ENCODE peak calls at places on chromosome 10, in nine cellular contexts. D is AG09309, W is fibroblast of pulmonary artery, M is WERI-Rb-1, G is AG04449, X is fibroblast of the aortic adventitia, N is upper lobe of right lung, L is tibial nerve, A is transverse colon. P is an unnamed sample.

GRCh38 chr10:24930427-24930826 is 22.0 kb downstream of the PRTFDC1 start:
- DNase-seq in A (no peak), M (no peak), L (no peak), G (no peak), W (no peak), N (no peak), X (no peak), D (no peak), P (no peak)

GRCh38 chr10:36116751-36117150 is 474.7 kb upstream of the FZD8 start:
- DNase-seq in M (no peak), L (no peak), D (no peak), N (no peak), W (no peak), G (no peak), A (no peak), X (no peak), P (no peak)

GRCh38 chr10:132240156-132240555 is 53.4 kb downstream of the DPYSL4 start:
- DNase-seq in G (no peak), X (no peak), A (no peak), D (no peak), N (no peak), W (no peak), M (no peak), L (no peak), P (no peak)

GRCh38 chr10:44930904-44931620 is 19.9 kb downstream of the TMEM72 start:
- DNase-seq in M (no peak), L (no peak), A (no peak), G (no peak), W (no peak), N (no peak), X (no peak), D (no peak), P (no peak)

GRCh38 chr10:96339956-96340904 is 18.6 kb downstream of the OPALIN start:
- DNase-seq in D (peak), X (peak), M (peak), L (no peak), G (peak), A (peak), W (peak), N (no peak), P (peak)

GRCh38 chr10:106980711-106981460 is 183.6 kb downstream of the SORCS1 start:
- DNase-seq in M (no peak), G (no peak), L (no peak), X (no peak), A (no peak), N (no peak), D (no peak), W (no peak), P (no peak)

GRCh38 chr10:131676046-131676445 is 224.8 kb upstream of the PPP2R2D start:
- DNase-seq in D (no peak), N (peak), M (no peak), A (no peak), W (no peak), L (no peak), X (no peak), G (no peak), P (no peak)

GRCh38 chr10:71250405-71250804 is 38.0 kb downstream of the UNC5B start:
- DNase-seq in W (no peak), G (no peak), L (no peak), A (no peak), M (no peak), X (no peak), N (no peak), D (no peak), P (no peak)

GRCh38 chr10:79418274-79418673 is 27.1 kb downstream of the ZCCHC24 start:
- DNase-seq in G (no peak), A (no peak), M (no peak), W (no peak), X (no peak), N (no peak), L (no peak), D (no peak), P (no peak)

GRCh38 chr10:81820418-81820817 is 54.6 kb upstream of the NRG3 start:
- DNase-seq in X (no peak), D (no peak), N (no peak), A (no peak), M (no peak), G (no peak), L (no peak), W (peak), P (peak)

GRCh38 chr10:62996925-62997324 is 136.2 kb upstream of the NRBF2 start:
- DNase-seq in M (no peak), D (no peak), A (no peak), W (no peak), L (no peak), X (no peak), G (no peak), N (no peak), P (no peak)

GRCh38 chr10:49387029-49387428 is 8.9 kb downstream of the DRGX start:
- DNase-seq in G (peak), D (peak), A (no peak), X (peak), W (peak), M (no peak), L (no peak), N (no peak), P (peak)

GRCh38 chr10:75402486-75403143 is 1.1 kb upstream of the ZNF503 start:
- DNase-seq in X (peak), D (no peak), N (peak), L (peak), G (no peak), A (peak), M (peak), W (no peak), P (no peak)

GRCh38 chr10:102121739-102122372 is 1.7 kb upstream of the LDB1 start:
- DNase-seq in A (peak), G (no peak), L (no peak), M (peak), N (no peak), X (peak), D (no peak), W (peak), P (peak)
- H3K4me3 ChIP-seq in A (no peak), G (peak), L (peak), M (no peak), N (peak), X (peak), D (no peak), W (peak), P (peak)

GRCh38 chr10:125379592-125379991 is 219.2 kb upstream of the CTBP2 start:
- DNase-seq in W (no peak), A (no peak), M (no peak), G (no peak), N (no peak), D (no peak), X (no peak), L (no peak), P (no peak)

GRCh38 chr10:125373546-125373945 is 213.2 kb upstream of the CTBP2 start:
- DNase-seq in X (no peak), G (no peak), D (no peak), A (no peak), W (no peak), L (no peak), N (no peak), M (no peak), P (no peak)

GRCh38 chr10:125370578-125370977 is 210.2 kb upstream of the CTBP2 start:
- DNase-seq in A (no peak), X (no peak), D (no peak), L (no peak), M (no peak), W (no peak), N (no peak), G (no peak), P (no peak)

GRCh38 chr10:125377368-125377767 is 217.0 kb upstream of the CTBP2 start:
- DNase-seq in M (no peak), A (no peak), L (no peak), W (no peak), G (no peak), N (no peak), X (peak), D (peak), P (no peak)

DNA sequence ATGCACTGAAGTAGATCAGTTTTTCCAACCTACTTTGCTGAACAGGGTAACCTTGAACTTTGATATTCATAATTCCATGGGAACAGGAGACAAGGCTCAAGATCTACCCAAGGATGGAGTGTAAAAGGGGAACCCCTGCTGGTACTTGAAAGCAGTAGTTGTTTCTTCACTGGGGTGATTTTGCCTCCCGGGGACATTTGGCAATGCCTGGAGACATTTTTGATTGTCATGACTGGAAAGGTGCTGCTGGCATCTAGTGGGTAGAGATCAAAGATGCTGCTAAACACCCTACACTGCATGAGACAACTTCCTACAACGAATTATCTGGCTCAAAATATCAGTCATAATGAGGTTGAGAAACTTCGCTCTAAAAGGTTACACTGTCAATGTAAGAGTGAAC is 214.8 kb upstream of the CTBP2 start:
- DNase-seq in L (no peak), W (no peak), D (no peak), G (no peak), N (no peak), A (no peak), X (no peak), M (no peak), P (no peak)
- TF ChIP-seq CTCF in L (no peak), W (no peak), D (peak), G (no peak), N (no peak), A (no peak), X (no peak), M (no peak), P (no peak)

GRCh38 chr10:60162631-60163030 is 227.0 kb downstream of the ANK3 start:
- DNase-seq in W (no peak), D (no peak), A (no peak), L (no peak), X (no peak), G (no peak), N (no peak), M (no peak), P (no peak)
- H3K4me3 ChIP-seq in W (no peak), D (no peak), A (no peak), L (no peak), X (no peak), G (no peak), N (no peak), M (no peak), P (no peak)

GRCh38 chr10:78259394-78259793 is 225.7 kb downstream of the RPS24 start:
- DNase-seq in A (no peak), N (no peak), M (no peak), D (no peak), X (no peak), G (no peak), W (no peak), L (no peak), P (no peak)

GRCh38 chr10:78260675-78261074 is 227.0 kb downstream of the RPS24 start:
- DNase-seq in M (no peak), A (no peak), N (no peak), X (no peak), D (no peak), L (no peak), G (no peak), W (no peak), P (no peak)

GRCh38 chr10:78260141-78260540 is 226.5 kb downstream of the RPS24 start:
- DNase-seq in X (peak), L (no peak), N (no peak), A (no peak), W (peak), M (peak), D (no peak), G (no peak), P (no peak)

GRCh38 chr10:78255796-78256638 is 222.4 kb downstream of the RPS24 start:
- DNase-seq in X (peak), L (no peak), D (peak), N (no peak), M (no peak), A (peak), W (peak), G (peak), P (peak)

GRCh38 chr10:78258303-78259030 is 224.8 kb downstream of the RPS24 start:
- DNase-seq in M (no peak), G (no peak), D (no peak), W (no peak), N (peak), A (no peak), X (no peak), L (no peak), P (no peak)
- TF ChIP-seq CTCF in M (peak), G (no peak), D (no peak), W (no peak), N (peak), A (no peak), X (no peak), L (no peak), P (no peak)